ENCODE peak calls at places on chromosomes 7 and 10, in six cellular contexts. R is H9, V is H1, K is IMR-90, I is mesenchymal stem cell, D is neuronal stem cell. S is an unnamed sample.

GRCh38 chr7:128963327-128963757 is 25.6 kb downstream of the IRF5 start:
- DNase-seq in D (no peak), K (peak), I (peak), R (no peak), V (no peak), S (no peak)

GRCh38 chr7:18893156-18893555 is 224.3 kb downstream of the TWIST1 start:
- DNase-seq in V (no peak), K (no peak), D (no peak), R (no peak), I (no peak), S (no peak)

GRCh38 chr7:117689421-117689820 is 183.8 kb downstream of the CTTNBP2 start:
- DNase-seq in D (no peak), I (no peak), R (no peak), V (no peak), K (no peak), S (no peak)

GRCh38 chr10:43250625-43250924 is 16.3 kb downstream of the RASGEF1A start:
- DNase-seq in D (no peak), I (no peak), R (no peak), K (no peak), V (no peak), S (no peak)

GRCh38 chr7:95687759-95688343 is 84.5 kb upstream of the DYNC1I1 start:
- DNase-seq in D (peak), R (no peak), V (no peak), K (peak), I (peak), S (peak)

GRCh38 chr7:25846722-25847121 is 305.3 kb upstream of the NFE2L3 start:
- DNase-seq in K (peak), R (no peak), D (no peak), I (peak), V (no peak), S (peak)

GRCh38 chr10:79394631-79395030 is 47.4 kb downstream of the PPIF start:
- DNase-seq in V (no peak), K (no peak), I (no peak), D (no peak), R (no peak), S (no peak)

GRCh38 chr10:28332699-28333098 is 29.8 kb upstream of the MPP7 start:
- DNase-seq in R (no peak), I (no peak), K (no peak), V (no peak), D (no peak), S (no peak)

GRCh38 chr7:99106411-99106810 is 37.5 kb downstream of the SMURF1 start:
- DNase-seq in K (no peak), V (no peak), D (no peak), R (no peak), I (no peak), S (no peak)

GRCh38 chr10:128519581-128519980 is 393.4 kb upstream of the MKI67 start:
- DNase-seq in R (no peak), K (no peak), D (no peak), I (no peak), V (no peak), S (no peak)

GRCh38 chr10:30586828-30587227 is 42.7 kb downstream of the LYZL2 start:
- DNase-seq in K (no peak), I (no peak), R (no peak), V (no peak), D (no peak), S (no peak)

GRCh38 chr10:5645375-5645774 is 21.0 kb downstream of the ASB13 start:
- DNase-seq in I (no peak), V (no peak), K (no peak), R (no peak), D (no peak), S (no peak)

GRCh38 chr7:142405122-142405765 is 147.4 kb upstream of the PRSS58 start:
- DNase-seq in I (no peak), D (no peak), R (no peak), K (peak), V (no peak), S (no peak)

GRCh38 chr7:149022961-149023360 is 5.3 kb downstream of the PDIA4 start:
- DNase-seq in V (no peak), I (no peak), R (no peak), D (no peak), K (no peak), S (no peak)

GRCh38 chr7:146902728-146903127 is 786.1 kb downstream of the CNTNAP2 start:
- DNase-seq in I (no peak), K (no peak), V (no peak), R (no peak), D (no peak), S (no peak)

GRCh38 chr7:79430391-79430790 is 23.1 kb downstream of the MAGI2 start:
- DNase-seq in I (no peak), D (no peak), R (no peak), K (no peak), V (no peak), S (no peak)

GRCh38 chr7:30423793-30424505 is 54.6 kb downstream of the NOD1 start:
- DNase-seq in I (no peak), V (no peak), R (no peak), K (no peak), D (no peak), S (no peak)

GRCh38 chr7:28125381-28126046 is 55.1 kb downstream of the JAZF1 start:
- DNase-seq in V (no peak), D (no peak), I (no peak), K (no peak), R (no peak), S (no peak)

GRCh38 chr7:12493407-12493806 is 77.1 kb upstream of the SCIN start:
- DNase-seq in I (no peak), D (no peak), V (no peak), K (peak), R (no peak), S (no peak)

GRCh38 chr7:115462301-115463015 is 540.6 kb downstream of the MDFIC start:
- DNase-seq in K (no peak), R (no peak), D (no peak), I (no peak), V (no peak), S (no peak)

GRCh38 chr10:91800756-91801155 is 2.5 kb downstream of the TNKS2 start:
- DNase-seq in V (no peak), K (no peak), R (no peak), D (no peak), I (no peak), S (peak)

GRCh38 chr10:70191906-70192305 is 21.6 kb upstream of the SAR1A start:
- DNase-seq in I (peak), K (peak), R (no peak), D (no peak), V (no peak), S (peak)

GRCh38 chr10:78863121-78863520 is 205.6 kb upstream of the ZMIZ1 start:
- DNase-seq in D (no peak), R (no peak), I (no peak), K (no peak), V (no peak), S (no peak)

GRCh38 chr10:784759-785538 is 95.5 kb upstream of the DIP2C start:
- DNase-seq in I (peak), K (peak), V (no peak), R (peak), D (peak), S (peak)

GRCh38 chr7:76048668-76048988 is 722 bp downstream of the MDH2 start:
- DNase-seq in D (no peak), I (no peak), V (no peak), R (peak), K (no peak), S (no peak)

GRCh38 chr10:78147202-78147601 is 113.5 kb downstream of the RPS24 start:
- DNase-seq in D (no peak), K (no peak), R (no peak), I (no peak), V (no peak), S (no peak)

GRCh38 chr10:51095444-51095843 is 21.2 kb downstream of the PRKG1 start:
- DNase-seq in K (no peak), I (no peak), D (no peak), R (no peak), V (no peak), S (no peak)

GRCh38 chr10:3769511-3769910 is 15.5 kb downstream of the KLF6 start:
- DNase-seq in I (no peak), V (no peak), R (no peak), D (no peak), K (no peak), S (peak)

GRCh38 chr10:33421789-33422188 is 87.3 kb upstream of the NRP1 start:
- DNase-seq in D (no peak), K (peak), V (no peak), R (no peak), I (peak), S (peak)

GRCh38 chr10:69580435-69580834 is 7.2 kb upstream of the NEUROG3 start:
- DNase-seq in V (no peak), D (no peak), K (no peak), I (no peak), R (no peak), S (no peak)

GRCh38 chr7:70142247-70142932 is 544.1 kb downstream of the AUTS2 start:
- DNase-seq in D (no peak), R (no peak), I (no peak), V (no peak), K (no peak), S (peak)

GRCh38 chr10:6119423-6119822 is 30.6 kb downstream of the RBM17 start:
- DNase-seq in R (no peak), D (no peak), V (no peak), I (no peak), K (no peak), S (peak)

GRCh38 chr10:14838582-14839304 is 637 bp downstream of the HSPA14 start:
- DNase-seq in V (peak), R (peak), K (no peak), D (peak), I (peak), S (peak)

GRCh38 chr10:99676435-99676834 is 17.1 kb downstream of the ENTPD7 start:
- DNase-seq in V (no peak), I (peak), R (no peak), D (no peak), K (peak), S (peak)

GRCh38 chr10:32095116-32095733 is 39.0 kb upstream of the KIF5B start:
- DNase-seq in D (no peak), I (no peak), R (no peak), V (no peak), K (no peak), S (no peak)

GRCh38 chr7:47893238-47893637 is 55.0 kb downstream of the PKD1L1 start:
- DNase-seq in V (peak), R (peak), I (no peak), D (no peak), K (no peak), S (no peak)
- H4K91ac ChIP-seq in V (no peak), R (no peak), I (no peak), D (no peak), K (no peak), S (no peak)

GRCh38 chr7:53993205-53993604 is 549.0 kb upstream of the VSTM2A start:
- DNase-seq in K (no peak), V (no peak), D (no peak), R (no peak), I (no peak), S (no peak)
- H2AFZ ChIP-seq in K (no peak), V (no peak), D (no peak), R (no peak), I (no peak), S (no peak)

GRCh38 chr10:102114861-102115618 is 5.1 kb downstream of the LDB1 start:
- DNase-seq in R (peak), K (peak), D (peak), I (peak), V (no peak), S (peak)

GRCh38 chr10:102111276-102111675 is 8.9 kb downstream of the LDB1 start:
- DNase-seq in I (no peak), D (no peak), R (no peak), V (no peak), K (no peak), S (no peak)

GRCh38 chr10:102112210-102112817 is 7.9 kb downstream of the LDB1 start:
- DNase-seq in R (no peak), D (no peak), K (no peak), I (no peak), V (no peak), S (no peak)

GRCh38 chr10:102113956-102114857 is 6.0 kb downstream of the LDB1 start:
- DNase-seq in K (no peak), V (no peak), D (no peak), I (peak), R (peak), S (no peak)

GRCh38 chr10:102113261-102113955 is 6.8 kb downstream of the LDB1 start:
- DNase-seq in V (no peak), R (no peak), K (no peak), I (no peak), D (no peak), S (peak)
- H3K4me2 ChIP-seq in V (peak), R (peak), K (peak), I (peak), D (peak), S (peak)

DNA sequence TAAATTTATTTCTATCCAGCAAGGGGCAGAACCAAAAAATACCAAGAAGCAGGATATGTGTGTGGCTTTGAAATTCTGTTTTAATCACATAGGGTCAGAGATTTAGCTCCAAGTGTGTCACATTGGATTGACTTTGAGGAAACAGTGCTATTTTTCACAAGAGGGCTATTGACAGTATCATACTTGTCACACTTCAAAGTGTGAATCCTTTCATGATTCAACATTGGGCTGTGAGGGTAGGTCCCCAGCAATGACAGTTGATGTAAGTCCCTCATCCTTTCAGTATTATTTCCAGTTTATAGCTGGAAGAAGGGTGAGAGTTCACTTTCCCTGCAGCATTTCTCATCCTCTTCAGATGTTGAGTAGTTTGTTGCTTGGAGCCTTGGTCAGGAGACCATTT is 7.4 kb downstream of the CCNY start:
- DNase-seq in V (no peak), I (no peak), D (no peak), R (no peak), K (no peak), S (no peak)
- H4K91ac ChIP-seq in V (no peak), I (no peak), D (no peak), R (no peak), K (no peak), S (no peak)